ENCODE peak calls at places on chromosome 9, in five cellular contexts. C is NCI-H510A treated with DMSO at 0.1 percent for 48 hours; P is activated CD8-positive, alpha-beta memory T cell treated with anti-CD3 and anti-CD28 coated beads for 48 hours; U is nucleus accumbens; M is stimulated activated CD8-positive, alpha-beta memory T cell treated with anti-CD3 and anti-CD28 coated beads, Interleukin-2, amount 100 ng/mL, for 1 hour. K is an unnamed sample.

GRCh38 chr9:87865626-87866025 is 17.1 kb upstream of the SPATA31E1 start:
- DNase-seq in C (no peak), P (no peak), U (no peak), M (no peak), K (no peak)

GRCh38 chr9:92614123-92614510 is 55.8 kb downstream of the IPPK start:
- DNase-seq in C (no peak), P (no peak), U (no peak), M (no peak), K (no peak)

GRCh38 chr9:83933804-83934203 is 12.6 kb upstream of the KIF27 start:
- DNase-seq in C (no peak), P (no peak), U (no peak), M (no peak), K (no peak)

GRCh38 chr9:134403682-134404301 is 77.5 kb downstream of the RXRA start:
- DNase-seq in C (no peak), P (no peak), U (peak; percentile 43), M (no peak), K (no peak)

GRCh38 chr9:71793386-71794105 is 25.2 kb upstream of the CEMIP2 start:
- DNase-seq in C (no peak), P (no peak), U (no peak), M (no peak), K (no peak)

GRCh38 chr9:42388146-42388690 is 204.8 kb downstream of the SPATA31A6 start:
- DNase-seq in C (no peak), P (no peak), U (no peak), M (no peak), K (no peak)

GRCh38 chr9:91315191-91315590 is 46.5 kb downstream of the AUH start:
- DNase-seq in C (no peak), P (no peak), U (no peak), M (no peak), K (no peak)

GRCh38 chr9:134365791-134366222 is 39.6 kb downstream of the RXRA start:
- DNase-seq in C (no peak), P (no peak), U (no peak), M (no peak), K (no peak)

GRCh38 chr9:3497406-3497805 is 28.4 kb downstream of the RFX3 start:
- DNase-seq in C (no peak), P (no peak), U (no peak), M (no peak), K (no peak)

GRCh38 chr9:88056876-88057275 is 81.4 kb downstream of the SPATA31C2 start:
- DNase-seq in C (no peak), P (no peak), U (no peak), M (no peak), K (no peak)

GRCh38 chr9:37968228-37968672 is 64.3 kb upstream of the SLC25A51 start:
- DNase-seq in C (no peak), P (no peak), U (no peak), M (no peak), K (no peak)

GRCh38 chr9:68896495-68896894 is 117.4 kb downstream of the PRKACG start:
- DNase-seq in C (no peak), P (no peak), U (no peak), M (no peak), K (no peak)

GRCh38 chr9:36322462-36322861 is 64.2 kb upstream of the GNE start:
- DNase-seq in C (no peak), P (no peak), U (no peak), M (no peak), K (no peak)